ENCODE peak calls at places on chromosomes 16 and 17, in seven cellular contexts. One of them, this sample, is unnamed.

GRCh38 chr17:76232342-76232741 is 8.0 kb downstream of the RNF157 start:
- DNase-seq in EL: peak; percentile 81
- DNase-seq in astrocyte of the hippocampus: no peak
- DNase-seq in cardiac fibroblast: peak; percentile 16
- DNase-seq in glomerular endothelial cell: no peak
- DNase-seq in stimulated activated naive CD4-positive, alpha-beta T cell: no peak
- DNase-seq in NCI-H2029: no peak
- DNase-seq in this sample: peak; percentile 52

GRCh38 chr17:29283496-29283895 is 10.5 kb downstream of the NUFIP2 start:
- DNase-seq in EL: peak; percentile 19
- DNase-seq in astrocyte of the hippocampus: no peak
- DNase-seq in cardiac fibroblast: no peak
- DNase-seq in glomerular endothelial cell: no peak
- DNase-seq in stimulated activated naive CD4-positive, alpha-beta T cell: no peak
- DNase-seq in NCI-H2029: no peak
- DNase-seq in this sample: no peak

GRCh38 chr17:31525801-31526549 is 134.5 kb downstream of the RAB11FIP4 start:
- DNase-seq in EL: peak; percentile 41
- DNase-seq in astrocyte of the hippocampus: peak; percentile 45
- DNase-seq in cardiac fibroblast: no peak
- DNase-seq in glomerular endothelial cell: no peak
- DNase-seq in stimulated activated naive CD4-positive, alpha-beta T cell: no peak
- DNase-seq in NCI-H2029: no peak
- DNase-seq in this sample: no peak

GRCh38 chr17:1976683-1977064 is 48.5 kb downstream of the RTN4RL1 start:
- DNase-seq in EL: no peak
- DNase-seq in astrocyte of the hippocampus: no peak
- DNase-seq in cardiac fibroblast: no peak
- DNase-seq in glomerular endothelial cell: no peak
- DNase-seq in stimulated activated naive CD4-positive, alpha-beta T cell: no peak
- DNase-seq in NCI-H2029: no peak
- DNase-seq in this sample: no peak

GRCh38 chr17:49572226-49572625 is 3.4 kb upstream of the NXPH3 start:
- DNase-seq in EL: no peak
- DNase-seq in astrocyte of the hippocampus: no peak
- DNase-seq in cardiac fibroblast: no peak
- DNase-seq in glomerular endothelial cell: no peak
- DNase-seq in stimulated activated naive CD4-positive, alpha-beta T cell: no peak
- DNase-seq in NCI-H2029: no peak
- DNase-seq in this sample: no peak

GRCh38 chr16:57637424-57637823 is 9.0 kb downstream of the ADGRG1 start:
- DNase-seq in EL: no peak
- DNase-seq in astrocyte of the hippocampus: peak; percentile 39
- DNase-seq in cardiac fibroblast: peak; percentile 53
- DNase-seq in glomerular endothelial cell: no peak
- DNase-seq in stimulated activated naive CD4-positive, alpha-beta T cell: no peak
- DNase-seq in NCI-H2029: no peak
- DNase-seq in this sample: no peak

GRCh38 chr17:10743316-10744009 is 13.6 kb upstream of the TMEM220 start:
- DNase-seq in EL: no peak
- DNase-seq in astrocyte of the hippocampus: peak; percentile 37
- DNase-seq in cardiac fibroblast: peak; percentile 56
- DNase-seq in glomerular endothelial cell: no peak
- DNase-seq in stimulated activated naive CD4-positive, alpha-beta T cell: no peak
- DNase-seq in NCI-H2029: no peak
- DNase-seq in this sample: no peak

GRCh38 chr17:40727447-40728231 is 24.1 kb upstream of the KRT24 start:
- DNase-seq in EL: peak; percentile 25
- DNase-seq in astrocyte of the hippocampus: peak; percentile 69
- DNase-seq in cardiac fibroblast: peak; percentile 7
- DNase-seq in glomerular endothelial cell: no peak
- DNase-seq in stimulated activated naive CD4-positive, alpha-beta T cell: no peak
- DNase-seq in NCI-H2029: no peak
- DNase-seq in this sample: no peak

GRCh38 chr16:82735696-82736095 is 108.9 kb downstream of the CDH13 start:
- DNase-seq in EL: no peak
- DNase-seq in astrocyte of the hippocampus: peak; percentile 94
- DNase-seq in cardiac fibroblast: peak; percentile 70
- DNase-seq in glomerular endothelial cell: no peak
- DNase-seq in stimulated activated naive CD4-positive, alpha-beta T cell: no peak
- DNase-seq in NCI-H2029: no peak
- DNase-seq in this sample: no peak

GRCh38 chr17:81831957-81832607 is 1.0 kb downstream of the MCRIP1 start:
- DNase-seq in EL: peak; percentile 67
- DNase-seq in astrocyte of the hippocampus: peak; percentile 36
- DNase-seq in cardiac fibroblast: no peak
- DNase-seq in glomerular endothelial cell: no peak
- DNase-seq in stimulated activated naive CD4-positive, alpha-beta T cell: no peak
- DNase-seq in NCI-H2029: no peak
- DNase-seq in this sample: no peak

GRCh38 chr16:11063432-11064201 is 119.3 kb downstream of the CLEC16A start:
- DNase-seq in EL: no peak
- DNase-seq in astrocyte of the hippocampus: no peak
- DNase-seq in cardiac fibroblast: no peak
- DNase-seq in glomerular endothelial cell: no peak
- DNase-seq in stimulated activated naive CD4-positive, alpha-beta T cell: no peak
- DNase-seq in NCI-H2029: no peak
- DNase-seq in this sample: no peak

GRCh38 chr17:74528491-74529199 is 2.6 kb downstream of the CD300LB start:
- DNase-seq in EL: no peak
- DNase-seq in astrocyte of the hippocampus: no peak
- DNase-seq in cardiac fibroblast: no peak
- DNase-seq in glomerular endothelial cell: no peak
- DNase-seq in stimulated activated naive CD4-positive, alpha-beta T cell: no peak
- DNase-seq in NCI-H2029: no peak
- DNase-seq in this sample: no peak

GRCh38 chr17:64025732-64026294 is 5.4 kb upstream of the ICAM2 start:
- DNase-seq in EL: peak; percentile 77
- DNase-seq in astrocyte of the hippocampus: peak; percentile 76
- DNase-seq in cardiac fibroblast: peak; percentile 82
- DNase-seq in glomerular endothelial cell: no peak
- DNase-seq in stimulated activated naive CD4-positive, alpha-beta T cell: peak; percentile 90
- DNase-seq in NCI-H2029: peak; percentile 59
- DNase-seq in this sample: peak; percentile 47